ENCODE peak calls at places on chromosomes 13 and 19, in four cellular contexts. Y, G, E and J are unnamed samples.

GRCh38 chr13:73556902-73557301 is 498.1 kb downstream of the KLF5 start:
- DNase-seq in Y (no peak), G (no peak), E (no peak), J (no peak)

GRCh38 chr19:29318581-29318980 is 105.6 kb upstream of the UQCRFS1 start:
- DNase-seq in Y (no peak), G (no peak), E (no peak), J (no peak)

GRCh38 chr19:27657271-27658051 is 1555.5 kb downstream of the UQCRFS1 start:
- DNase-seq in Y (no peak), G (no peak), E (no peak), J (no peak)

GRCh38 chr13:36345438-36346221 is 564 bp downstream of the SPART start:
- DNase-seq in Y (peak), G (no peak), E (peak), J (peak)

GRCh38 chr13:31503626-31504025 is 235.7 kb upstream of the RXFP2 start:
- DNase-seq in Y (no peak), G (no peak), E (no peak), J (no peak)

GRCh38 chr13:101915755-101916107 is 463.3 kb downstream of the ITGBL1 start:
- DNase-seq in Y (no peak), G (no peak), E (no peak), J (no peak)

GRCh38 chr19:46728693-46729339 is 11.9 kb upstream of the PRKD2 start:
- DNase-seq in Y (peak), G (no peak), E (peak), J (peak)

GRCh38 chr19:17931532-17932191 is 1.2 kb upstream of the CCDC124 start:
- DNase-seq in Y (peak), G (no peak), E (no peak), J (no peak)

GRCh38 chr13:76715621-76716020 is 170.6 kb downstream of the KCTD12 start:
- DNase-seq in Y (no peak), G (no peak), E (no peak), J (no peak)

GRCh38 chr19:815775-816499 is 5.8 kb downstream of the PLPPR3 start:
- DNase-seq in Y (no peak), G (no peak), E (no peak), J (no peak)

GRCh38 chr19:18364826-18365528 is 21.0 kb upstream of the GDF15 start:
- DNase-seq in Y (peak), G (no peak), E (peak), J (no peak)

GRCh38 chr13:47250141-47250540 is 353.3 kb upstream of the HTR2A start:
- DNase-seq in Y (no peak), G (no peak), E (no peak), J (no peak)

GRCh38 chr19:2612619-2613249 is 89.8 kb downstream of the GNG7 start:
- DNase-seq in Y (no peak), G (no peak), E (no peak), J (no peak)

GRCh38 chr13:95385808-95386207 is 84.6 kb upstream of the ABCC4 start:
- DNase-seq in Y (no peak), G (no peak), E (no peak), J (no peak)

GRCh38 chr19:45200614-45201013 is 22.0 kb downstream of the BLOC1S3 start:
- DNase-seq in Y (no peak), G (no peak), E (no peak), J (no peak)

GRCh38 chr13:28984825-28985224 is 164.7 kb downstream of the MTUS2 start:
- DNase-seq in Y (no peak), G (no peak), E (no peak), J (no peak)

GRCh38 chr13:26985285-26985878 is 186.2 kb downstream of the USP12 start:
- DNase-seq in Y (peak), G (peak), E (peak), J (peak)

GRCh38 chr13:59326717-59327116 is 837.0 kb downstream of the DIAPH3 start:
- DNase-seq in Y (no peak), G (no peak), E (no peak), J (no peak)

GRCh38 chr13:40087021-40088002 is 431.9 kb downstream of the COG6 start:
- DNase-seq in Y (no peak), G (no peak), E (no peak), J (no peak)

GRCh38 chr19:48290341-48290922 is 20.6 kb downstream of the ZNF114 start:
- DNase-seq in Y (peak), G (no peak), E (no peak), J (no peak)

GRCh38 chr13:62209539-62209938 is 793.9 kb upstream of the PCDH20 start:
- DNase-seq in Y (no peak), G (peak), E (no peak), J (no peak)

GRCh38 chr19:34598217-34599155 is 78.5 kb downstream of the SCGB2B2 start:
- DNase-seq in Y (no peak), G (no peak), E (no peak), J (no peak)

GRCh38 chr19:54094601-54095000 is 6.0 kb downstream of the OSCAR start:
- DNase-seq in Y (no peak), G (no peak), E (no peak), J (no peak)

GRCh38 chr13:97212540-97213146 is 9.5 kb upstream of the MBNL2 start:
- DNase-seq in Y (no peak), G (no peak), E (no peak), J (no peak)

GRCh38 chr19:37594982-37595382 is 306 bp downstream of the ZNF540 start:
- DNase-seq in Y (peak), G (peak), E (peak), J (peak)

GRCh38 chr13:20796791-20797513 is 23.2 kb upstream of the EEF1AKMT1 start:
- DNase-seq in Y (no peak), G (no peak), E (no peak), J (no peak)

GRCh38 chr13:89029062-89029461 is 1357.9 kb downstream of the SLITRK5 start:
- DNase-seq in Y (no peak), G (no peak), E (no peak), J (no peak)

GRCh38 chr13:110702591-110703526 is 3.1 kb downstream of the CARS2 start:
- DNase-seq in Y (no peak), G (no peak), E (peak), J (no peak)
- TF ChIP-seq SPI1 in Y (no peak), G (no peak), E (no peak), J (no peak)

GRCh38 chr13:34356686-34357434 is 538.9 kb downstream of the RFC3 start:
- DNase-seq in Y (no peak), G (no peak), E (no peak), J (no peak)

GRCh38 chr13:34361528-34361927 is 543.6 kb downstream of the RFC3 start:
- DNase-seq in Y (no peak), G (no peak), E (no peak), J (no peak)

GRCh38 chr13:34360702-34361101 is 542.8 kb downstream of the RFC3 start:
- DNase-seq in Y (no peak), G (no peak), E (no peak), J (no peak)

GRCh38 chr13:34358811-34359513 is 541.0 kb downstream of the RFC3 start:
- DNase-seq in Y (no peak), G (no peak), E (no peak), J (no peak)

DNA sequence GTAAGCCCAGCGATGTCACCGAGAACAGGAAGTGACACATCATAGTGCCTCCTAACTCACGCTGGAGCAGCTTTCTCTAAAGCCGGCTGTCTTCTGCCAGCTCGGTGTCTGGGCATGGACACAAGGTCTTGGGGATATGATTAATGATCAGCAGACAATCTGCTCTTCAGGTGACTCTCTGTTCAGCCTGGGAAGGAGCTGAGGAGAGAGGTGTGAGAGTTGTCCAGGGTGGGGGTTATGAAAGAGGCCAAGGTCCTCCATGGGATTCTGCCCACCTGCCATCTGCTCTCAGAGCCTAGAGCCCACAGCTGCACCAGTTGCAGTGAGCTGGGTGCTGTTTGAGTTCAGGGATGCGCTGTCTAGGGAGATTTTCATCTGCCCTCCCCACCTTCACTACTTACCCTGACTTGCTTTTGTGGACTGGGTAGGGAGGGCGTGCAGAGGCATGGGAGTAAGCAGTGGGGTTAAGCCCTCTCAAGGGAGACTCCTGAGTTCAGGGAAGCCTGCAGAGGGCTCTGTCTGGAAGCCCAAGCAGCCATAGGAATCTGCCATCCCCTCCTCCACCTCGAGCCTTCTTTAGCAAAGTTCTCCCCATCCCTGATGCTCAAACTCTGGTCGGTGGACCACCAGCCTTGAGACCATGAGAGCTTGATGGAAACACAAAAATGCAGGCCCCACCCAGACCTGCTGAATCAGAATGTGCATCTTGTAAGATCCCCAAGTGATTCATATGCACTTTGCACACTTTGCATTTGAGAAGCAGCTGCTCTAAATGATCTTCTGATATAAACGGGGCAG is 539.7 kb downstream of the RFC3 start:
- DNase-seq in Y (no peak), G (no peak), E (no peak), J (no peak)
- TF ChIP-seq SPI1 in Y (no peak), G (no peak), E (peak), J (no peak)

DNA sequence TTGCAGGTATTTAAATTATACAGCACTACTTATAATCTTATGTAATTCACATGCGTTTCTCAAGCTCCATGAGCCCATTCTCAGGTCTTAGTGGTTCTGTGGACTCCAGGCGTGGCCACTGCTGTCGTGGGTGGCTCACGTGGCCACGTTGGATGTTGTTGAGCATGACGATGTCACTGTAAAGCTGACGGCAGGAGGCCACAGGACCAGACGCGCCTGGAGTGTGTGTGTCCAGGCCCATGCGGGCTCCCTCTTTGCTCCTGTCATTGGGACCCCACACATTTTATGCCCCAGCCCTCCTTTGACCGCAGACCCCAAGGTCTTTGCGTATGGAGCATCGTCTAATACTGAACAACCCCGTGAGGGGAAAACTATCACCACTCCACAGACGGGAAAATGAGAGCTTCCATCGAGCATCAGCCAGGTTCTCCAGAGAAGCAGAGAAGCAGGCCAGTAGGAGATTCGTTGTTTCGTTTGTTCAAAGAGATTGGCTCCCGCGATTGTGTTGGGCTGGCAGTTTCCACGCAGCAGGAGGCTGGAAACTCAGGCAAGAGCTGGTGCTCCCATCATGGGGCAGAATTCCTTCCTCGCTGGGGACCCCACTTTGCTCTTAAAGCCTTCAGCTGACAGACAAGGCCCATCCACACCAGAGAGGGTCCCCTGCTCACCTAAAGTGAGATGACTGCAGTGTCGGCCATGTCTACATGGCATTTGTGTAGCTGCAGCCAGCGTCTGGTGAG is 129.3 kb upstream of the SPACA7 start:
- DNase-seq in Y (no peak), G (no peak), E (no peak), J (no peak)
- TF ChIP-seq SPI1 in Y (no peak), G (no peak), E (no peak), J (no peak)

GRCh38 chr13:23504188-23504587 is 66.0 kb upstream of the TNFRSF19 start:
- DNase-seq in Y (no peak), G (no peak), E (no peak), J (no peak)
- TF ChIP-seq SPI1 in Y (no peak), G (no peak), E (no peak), J (no peak)

GRCh38 chr19:12774588-12775555 is at the start of gene HOOK2:
- DNase-seq in Y (peak), G (no peak), E (no peak), J (no peak)
- TF ChIP-seq SPI1 in Y (no peak), G (no peak), E (no peak), J (no peak)

GRCh38 chr13:99961634-99962033 is 9.9 kb downstream of the ZIC5 start:
- DNase-seq in Y (no peak), G (no peak), E (no peak), J (no peak)

GRCh38 chr13:99959127-99959529 is 12.4 kb downstream of the ZIC5 start:
- DNase-seq in Y (no peak), G (no peak), E (no peak), J (no peak)

GRCh38 chr13:99962242-99962641 is 9.3 kb downstream of the ZIC5 start:
- DNase-seq in Y (no peak), G (no peak), E (no peak), J (no peak)

GRCh38 chr13:99959538-99960230 is 11.9 kb downstream of the ZIC5 start:
- DNase-seq in Y (no peak), G (no peak), E (no peak), J (no peak)

GRCh38 chr13:99960663-99961440 is 10.7 kb downstream of the ZIC5 start:
- DNase-seq in Y (no peak), G (no peak), E (no peak), J (no peak)
- TF ChIP-seq SPI1 in Y (no peak), G (no peak), E (no peak), J (no peak)